ENCODE peak calls at places on chromosomes 6 and 20, in ten cellular contexts. X is left ventricle myocardium inferior, N is BE2C, D is GM23338, Q is nephron progenitor cell, K is cardiac muscle cell, B is fibroblast of villous mesenchyme, R is endothelial cell of umbilical vein, F is WTC11, P is tibial artery. L is an unnamed sample.

GRCh38 chr6:15770347-15771143 is 107.7 kb upstream of the DTNBP1 start:
- DNase-seq in N (no peak), X (no peak), Q (no peak), K (peak), B (peak), R (no peak), D (no peak), P (no peak), F (no peak), L (no peak)

GRCh38 chr6:89371849-89372505 is 19.5 kb upstream of the UBE2J1 start:
- DNase-seq in B (peak), F (peak), R (peak), N (peak), P (peak), D (peak), Q (peak), K (peak), X (peak), L (peak)

GRCh38 chr6:63509652-63510352 is 62.5 kb upstream of the LOC128125822 start:
- DNase-seq in Q (no peak), B (peak), N (no peak), F (no peak), K (peak), X (peak), R (no peak), P (peak), D (no peak), L (no peak)

GRCh38 chr6:74044417-74045096 is 348.6 kb downstream of the CD109 start:
- DNase-seq in Q (no peak), X (no peak), F (no peak), P (no peak), K (peak), B (peak), R (no peak), N (no peak), D (no peak), L (no peak)

GRCh38 chr6:118748311-118749062 is 97.1 kb upstream of the CEP85L start:
- DNase-seq in Q (no peak), N (peak), B (no peak), D (peak), R (peak), P (no peak), X (no peak), F (peak), K (peak), L (no peak)

GRCh38 chr20:57577679-57578475 is 17.0 kb downstream of the PCK1 start:
- DNase-seq in P (no peak), Q (no peak), B (no peak), R (no peak), D (no peak), K (no peak), F (no peak), N (no peak), X (no peak), L (no peak)

GRCh38 chr6:42702200-42702599 is 20.2 kb downstream of the PRPH2 start:
- DNase-seq in X (no peak), P (no peak), R (peak), Q (no peak), N (no peak), F (no peak), B (peak), K (peak), D (no peak), L (no peak)

GRCh38 chr20:34316191-34316814 is 13.1 kb upstream of the AHCY start:
- DNase-seq in F (no peak), R (no peak), X (no peak), N (no peak), K (peak), B (peak), D (no peak), P (no peak), Q (no peak), L (no peak)

GRCh38 chr6:155248021-155249001 is 15.5 kb upstream of the CLDN20 start:
- DNase-seq in Q (peak), D (peak), B (peak), X (no peak), N (peak), K (peak), F (peak), R (peak), P (no peak), L (peak)

GRCh38 chr6:36848658-36849441 is 9.6 kb upstream of the CPNE5 start:
- DNase-seq in K (peak), N (peak), F (peak), D (peak), R (peak), Q (peak), X (peak), P (peak), B (peak), L (peak)

GRCh38 chr20:61925555-61926252 is 140.0 kb downstream of the TAF4 start:
- DNase-seq in Q (no peak), X (no peak), F (no peak), N (no peak), R (no peak), B (peak), D (no peak), P (no peak), K (peak), L (no peak)

GRCh38 chr20:39789411-39789810 is 827.3 kb downstream of the DHX35 start:
- DNase-seq in R (no peak), X (no peak), B (no peak), K (no peak), P (no peak), F (no peak), N (no peak), Q (no peak), D (peak), L (no peak)

GRCh38 chr6:54291146-54291545 is 17.1 kb upstream of the TINAG start:
- DNase-seq in P (no peak), D (no peak), R (peak), N (no peak), B (peak), Q (no peak), K (peak), F (no peak), X (no peak), L (no peak)

GRCh38 chr20:62740286-62741141 is 31.9 kb downstream of the NTSR1 start:
- DNase-seq in F (peak), Q (no peak), K (peak), D (no peak), B (peak), X (peak), R (peak), N (no peak), P (peak), L (no peak)

GRCh38 chr6:44386929-44387345 is 569 bp upstream of the CDC5L start:
- DNase-seq in N (no peak), R (no peak), X (no peak), Q (no peak), F (no peak), P (no peak), K (peak), D (no peak), B (no peak), L (no peak)

GRCh38 chr20:38714308-38714707 is 10.0 kb upstream of the SLC32A1 start:
- DNase-seq in F (no peak), R (no peak), N (no peak), D (peak), B (no peak), P (no peak), X (no peak), Q (no peak), K (no peak), L (no peak)

GRCh38 chr6:73285674-73286283 is 22.8 kb upstream of the KHDC1 start:
- DNase-seq in N (no peak), R (peak), X (no peak), D (peak), Q (no peak), B (peak), K (peak), P (no peak), F (no peak), L (no peak)

GRCh38 chr6:106383573-106383972 is 23.1 kb downstream of the CRYBG1 start:
- DNase-seq in X (no peak), F (no peak), N (no peak), B (no peak), R (no peak), P (no peak), D (no peak), K (no peak), Q (no peak), L (no peak)

GRCh38 chr6:5763871-5764270 is 242.9 kb downstream of the NRN1 start:
- DNase-seq in B (no peak), F (no peak), N (no peak), P (no peak), R (no peak), D (no peak), Q (no peak), X (no peak), K (peak), L (no peak)

GRCh38 chr6:43985329-43985728 is 141.9 kb downstream of the MRPL14 start:
- DNase-seq in R (no peak), P (no peak), Q (no peak), D (no peak), F (no peak), B (no peak), N (no peak), X (no peak), K (no peak), L (no peak)

GRCh38 chr6:41256383-41256782 is 28.2 kb downstream of the TREML4 start:
- DNase-seq in B (no peak), N (no peak), R (no peak), X (no peak), F (no peak), P (no peak), K (no peak), Q (no peak), D (no peak), L (no peak)

GRCh38 chr20:58246346-58246745 is 17.9 kb upstream of the ANKRD60 start:
- DNase-seq in B (no peak), K (peak), N (peak), D (peak), P (no peak), R (peak), Q (no peak), F (peak), X (no peak), L (no peak)

GRCh38 chr6:139820191-139820590 is 445.7 kb upstream of the CITED2 start:
- DNase-seq in Q (no peak), P (no peak), X (no peak), K (peak), D (no peak), F (no peak), N (no peak), B (peak), R (peak), L (no peak)

GRCh38 chr6:14997507-14997906 is 248.4 kb upstream of the JARID2 start:
- DNase-seq in P (no peak), K (no peak), Q (no peak), X (no peak), R (no peak), D (no peak), B (no peak), N (no peak), F (no peak), L (no peak)

GRCh38 chr20:1202762-1203504 is at the start of gene C20orf202:
- DNase-seq in B (no peak), R (no peak), P (no peak), Q (no peak), D (no peak), X (no peak), K (no peak), F (no peak), N (no peak), L (no peak)

GRCh38 chr6:16473908-16474791 is 235.8 kb downstream of the GMPR start:
- DNase-seq in D (no peak), B (no peak), K (no peak), X (no peak), R (no peak), Q (no peak), N (no peak), P (no peak), F (no peak), L (no peak)

GRCh38 chr6:85579581-85579980 is 14.1 kb downstream of the SNX14 start:
- DNase-seq in X (no peak), R (no peak), B (no peak), Q (no peak), K (no peak), N (no peak), P (no peak), D (peak), F (no peak), L (no peak)

GRCh38 chr20:47456952-47457724 is 44.5 kb upstream of the NCOA3 start:
- DNase-seq in D (no peak), N (no peak), Q (no peak), K (peak), R (no peak), F (no peak), B (peak), P (no peak), X (no peak), L (no peak)

GRCh38 chr6:17042422-17043147 is 59.3 kb upstream of the STMND1 start:
- DNase-seq in B (peak), X (no peak), N (no peak), R (peak), F (peak), K (peak), D (peak), Q (peak), P (no peak), L (no peak)

GRCh38 chr6:43970068-43970912 is 157.0 kb downstream of the MRPL14 start:
- DNase-seq in Q (no peak), B (no peak), X (no peak), R (no peak), K (no peak), F (no peak), N (no peak), D (no peak), P (no peak), L (no peak)

GRCh38 chr20:16236589-16237241 is 336.5 kb downstream of the KIF16B start:
- DNase-seq in X (no peak), K (no peak), R (no peak), N (no peak), B (no peak), D (no peak), Q (no peak), F (no peak), P (no peak), L (no peak)

GRCh38 chr6:37506479-37506878 is 6.8 kb upstream of the CCDC167 start:
- DNase-seq in K (no peak), N (no peak), F (no peak), B (no peak), Q (no peak), P (no peak), R (no peak), D (no peak), X (no peak), L (no peak)

DNA sequence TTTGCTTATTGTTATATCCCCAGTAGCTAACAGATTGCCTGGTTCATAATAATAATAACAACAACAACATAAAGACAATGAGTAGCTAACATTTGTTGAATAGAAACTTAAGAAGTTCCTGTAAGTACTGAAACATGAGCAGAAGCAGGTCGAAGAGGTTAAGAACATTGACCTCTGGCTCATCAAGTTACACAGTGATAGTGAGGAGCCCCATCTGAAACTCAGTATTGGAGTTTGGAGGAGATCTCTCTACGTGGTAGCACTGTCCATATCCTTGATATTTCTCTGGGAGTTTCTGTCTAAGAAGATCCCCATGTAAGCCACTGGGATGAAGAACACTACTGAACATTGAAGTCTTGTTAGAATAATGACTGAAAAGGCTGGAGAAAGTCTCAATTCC is 600.4 kb downstream of the RFPL4B start:
- DNase-seq in R (no peak), Q (no peak), K (no peak), D (no peak), P (no peak), N (no peak), B (no peak), F (no peak), X (no peak), L (no peak)
- TF ChIP-seq CTCF in R (no peak), Q (no peak), K (no peak), D (no peak), P (no peak), N (no peak), B (no peak), F (no peak), X (no peak), L (no peak)

DNA sequence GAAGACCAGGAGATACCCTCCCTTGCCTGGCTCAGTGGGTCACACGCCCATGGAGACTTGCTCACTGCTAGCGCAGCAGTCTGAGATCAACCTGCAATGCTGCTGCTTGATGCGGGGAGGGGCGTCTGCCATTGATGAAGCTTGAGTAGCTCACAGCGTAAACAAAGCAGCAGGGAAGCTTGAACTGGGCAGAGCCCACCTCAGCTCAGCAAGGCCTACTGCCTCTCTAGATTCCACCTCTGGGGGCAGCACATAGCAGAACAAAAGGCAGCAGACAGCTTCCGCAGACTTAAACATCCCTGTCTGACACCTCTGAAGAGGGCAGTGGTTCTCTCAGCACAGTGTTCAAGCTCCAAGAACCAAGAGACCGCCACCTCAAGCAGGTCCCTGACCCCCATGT is 271.3 kb downstream of the ESR1 start:
- DNase-seq in N (no peak), K (no peak), Q (peak), R (no peak), D (peak), P (no peak), F (peak), X (no peak), B (no peak), L (no peak)
- TF ChIP-seq CTCF in N (no peak), K (no peak), Q (peak), R (no peak), D (peak), P (no peak), F (no peak), X (no peak), B (no peak), L (no peak)

DNA sequence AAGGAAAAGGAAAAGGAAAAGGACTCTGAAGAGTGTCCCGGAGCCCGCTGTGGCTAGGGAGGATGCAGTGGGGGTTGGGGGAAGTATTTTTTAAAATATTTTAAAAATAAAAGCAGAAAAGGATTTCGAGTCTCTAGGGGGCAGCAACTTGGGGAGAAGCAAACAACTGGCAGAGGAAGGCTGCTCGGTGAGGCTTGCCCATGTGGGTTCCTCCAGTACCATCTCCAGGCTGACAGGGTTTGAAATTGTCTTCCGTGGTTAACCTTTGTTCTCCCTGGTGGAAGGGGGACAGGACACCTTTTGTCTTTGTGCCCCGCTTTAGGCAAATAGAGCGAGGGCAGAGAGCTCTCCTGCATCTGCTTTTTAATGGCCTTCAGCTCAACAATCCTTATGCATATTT is 60.4 kb upstream of the SNX9 start:
- DNase-seq in F (no peak), Q (no peak), D (no peak), K (no peak), R (peak), N (no peak), P (no peak), B (peak), X (no peak), L (no peak)
- TF ChIP-seq CTCF in F (no peak), Q (no peak), D (peak), K (peak), R (peak), N (no peak), P (no peak), B (peak), X (no peak), L (no peak)

DNA sequence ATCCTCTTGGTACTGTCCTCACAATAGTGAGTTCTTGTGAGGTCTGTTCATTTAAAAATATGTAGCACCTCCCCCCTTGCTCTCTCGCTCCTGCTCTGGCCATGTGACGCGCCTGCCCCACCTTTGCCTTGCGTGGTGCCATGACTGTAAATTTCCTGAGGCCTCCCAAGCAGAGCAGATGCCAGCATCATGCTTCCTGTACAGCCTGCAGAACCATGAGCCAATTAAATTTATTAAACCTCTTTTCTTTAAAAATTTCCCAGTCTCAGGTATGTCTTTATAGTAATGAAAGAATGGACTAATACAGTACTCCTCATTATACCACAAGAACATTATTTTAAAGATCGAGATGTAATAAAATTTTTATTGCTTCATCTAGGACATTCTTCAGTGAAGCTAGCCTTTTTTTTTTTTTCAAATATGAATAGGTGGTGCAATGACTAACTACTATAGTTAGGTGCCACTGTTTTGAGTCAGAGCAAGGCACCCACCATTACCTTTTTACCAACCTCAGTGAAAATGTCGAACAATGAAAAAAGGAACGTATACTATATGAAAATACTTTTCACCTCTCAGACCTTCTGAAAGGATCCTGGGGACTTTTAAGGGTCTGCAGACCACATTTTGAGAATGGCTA is 191.1 kb upstream of the SGK1 start:
- DNase-seq in D (no peak), P (no peak), X (no peak), B (no peak), R (no peak), F (no peak), K (no peak), N (no peak), Q (no peak), L (no peak)
- TF ChIP-seq CTCF in D (no peak), P (no peak), X (no peak), B (no peak), R (no peak), F (no peak), K (no peak), N (no peak), Q (no peak), L (no peak)

DNA sequence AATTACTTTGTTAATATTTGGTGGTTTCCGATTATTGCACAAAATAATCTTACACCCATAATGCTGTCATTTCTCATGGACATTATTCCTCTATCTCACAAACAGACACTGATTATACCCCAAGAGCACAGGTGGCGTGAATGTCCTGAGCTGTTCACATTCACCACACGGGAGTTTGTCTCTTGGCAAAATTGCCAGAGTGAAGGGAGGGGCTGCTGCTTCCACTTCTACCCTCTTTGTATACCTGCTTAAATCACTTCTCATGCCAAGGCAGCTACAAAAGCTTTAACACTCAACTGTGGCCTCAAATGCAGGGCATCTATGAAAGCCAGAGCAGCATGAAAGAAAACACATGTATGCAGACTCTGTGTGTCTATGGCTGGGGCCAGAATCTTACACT is 41.9 kb upstream of the SLA2 start:
- DNase-seq in N (no peak), F (no peak), K (no peak), P (no peak), B (no peak), R (no peak), D (no peak), Q (no peak), X (no peak), L (no peak)
- TF ChIP-seq CTCF in N (no peak), F (no peak), K (no peak), P (no peak), B (no peak), R (no peak), D (no peak), Q (no peak), X (no peak), L (no peak)